ENCODE peak calls at places on chromosomes 2 and 18, in five cellular contexts. K is A549, V is HFF-Myc, T is BJ, G is AG04449. I is an unnamed sample.

GRCh38 chr18:59446012-59446411 is 86.9 kb upstream of the LMAN1 start:
- DNase-seq in K (no peak), V (no peak), T (no peak), G (no peak), I (no peak)

GRCh38 chr2:30373881-30374302 is 73.2 kb upstream of the LCLAT1 start:
- DNase-seq in K (no peak), V (no peak), T (peak; percentile 41), G (peak; percentile 66), I (no peak)

GRCh38 chr18:32259553-32259952 is 69.7 kb downstream of the MEP1B start:
- DNase-seq in K (no peak), V (no peak), T (no peak), G (no peak), I (no peak)

GRCh38 chr2:138016703-138017102 is 52.4 kb downstream of the HNMT start:
- DNase-seq in K (no peak), V (no peak), T (no peak), G (no peak), I (no peak)

GRCh38 chr2:85175369-85176299 is 42.4 kb downstream of the TCF7L1 start:
- DNase-seq in K (no peak), V (peak; percentile 30), T (no peak), G (no peak), I (no peak)

GRCh38 chr2:24456610-24457556 is 34.2 kb upstream of the NCOA1 start:
- DNase-seq in K (peak; percentile 62), V (peak; percentile 53), T (no peak), G (no peak), I (no peak)

GRCh38 chr18:24995056-24995455 is 356.9 kb downstream of the ZNF521 start:
- DNase-seq in K (no peak), V (no peak), T (no peak), G (no peak), I (no peak)

GRCh38 chr2:120013569-120014223 is 819 bp downstream of the EPB41L5 start:
- DNase-seq in K (no peak), V (no peak), T (no peak), G (no peak), I (no peak)

GRCh38 chr2:120012363-120012762 is 514 bp upstream of the EPB41L5 start:
- DNase-seq in K (no peak), V (no peak), T (no peak), G (no peak), I (no peak)

GRCh38 chr18:79737426-79737825 is 57.8 kb downstream of the CTDP1 start:
- DNase-seq in K (no peak), V (no peak), T (no peak), G (no peak), I (no peak)

GRCh38 chr2:111652038-111652437 is 232.0 kb downstream of the ANAPC1 start:
- DNase-seq in K (no peak), V (no peak), T (no peak), G (no peak), I (no peak)

GRCh38 chr2:161417428-161418274 is 1.6 kb downstream of the TBR1 start:
- DNase-seq in K (no peak), V (no peak), T (no peak), G (no peak), I (no peak)

GRCh38 chr2:215420471-215420935 is 15.4 kb downstream of the FN1 start:
- DNase-seq in K (no peak), V (no peak), T (no peak), G (no peak), I (no peak)

GRCh38 chr2:241788572-241788971 is 11.9 kb downstream of the GAL3ST2 start:
- DNase-seq in K (no peak), V (no peak), T (no peak), G (no peak), I (no peak)

GRCh38 chr2:883260-884026 is 67.2 kb upstream of the SNTG2 start:
- DNase-seq in K (no peak), V (no peak), T (no peak), G (no peak), I (no peak)

GRCh38 chr18:11857177-11857887 is 6.1 kb downstream of the CHMP1B start:
- DNase-seq in K (peak; percentile 90), V (peak; percentile 92), T (peak; percentile 88), G (peak; percentile 98), I (no peak)

GRCh38 chr2:98823196-98824166 is 92.5 kb upstream of the MGAT4A start:
- DNase-seq in K (no peak), V (no peak), T (no peak), G (no peak), I (no peak)

GRCh38 chr2:60837123-60837522 is 44.3 kb upstream of the REL start:
- DNase-seq in K (no peak), V (no peak), T (no peak), G (no peak), I (no peak)

GRCh38 chr2:65594150-65594549 is 161.8 kb upstream of the SPRED2 start:
- DNase-seq in K (no peak), V (no peak), T (no peak), G (no peak), I (no peak)

GRCh38 chr18:38458673-38459072 is 893.1 kb upstream of the CELF4 start:
- DNase-seq in K (no peak), V (no peak), T (no peak), G (no peak), I (no peak)

GRCh38 chr2:186325827-186326535 is 160.1 kb upstream of the ZC3H15 start:
- DNase-seq in K (no peak), V (no peak), T (no peak), G (no peak), I (no peak)

GRCh38 chr2:120205901-120206581 is 17.2 kb downstream of the TMEM185B start:
- DNase-seq in K (no peak), V (no peak), T (no peak), G (no peak), I (no peak)

GRCh38 chr18:24270358-24270936 is 127.2 kb downstream of the OSBPL1A start:
- DNase-seq in K (no peak), V (no peak), T (no peak), G (no peak), I (no peak)

GRCh38 chr18:31581498-31582197 is 10.0 kb upstream of the TTR start:
- DNase-seq in K (no peak), V (no peak), T (peak; percentile 60), G (no peak), I (no peak)

GRCh38 chr2:105764059-105764458 is 19.3 kb downstream of the NCK2 start:
- DNase-seq in K (no peak), V (no peak), T (no peak), G (no peak), I (no peak)

GRCh38 chr2:118062669-118063068 is 25.6 kb upstream of the INSIG2 start:
- DNase-seq in K (no peak), V (no peak), T (no peak), G (no peak), I (no peak)

GRCh38 chr2:205496777-205497176 is 185.5 kb upstream of the NRP2 start:
- DNase-seq in K (no peak), V (peak; percentile 78), T (peak; percentile 74), G (peak; percentile 71), I (no peak)

GRCh38 chr18:61471832-61472406 is 138.7 kb downstream of the CDH20 start:
- DNase-seq in K (no peak), V (no peak), T (no peak), G (no peak), I (no peak)

GRCh38 chr2:223538920-223539440 is 63.2 kb downstream of the SCG2 start:
- DNase-seq in K (no peak), V (no peak), T (no peak), G (no peak), I (no peak)

GRCh38 chr18:12911928-12912703 is 28.1 kb upstream of the PTPN2 start:
- DNase-seq in K (no peak), V (no peak), T (no peak), G (no peak), I (no peak)

GRCh38 chr18:73848656-73849055 is 299.0 kb downstream of the FBXO15 start:
- DNase-seq in K (no peak), V (peak; percentile 48), T (peak; percentile 88), G (peak; percentile 65), I (no peak)

GRCh38 chr18:48201952-48202898 is 207.0 kb downstream of the ZBTB7C start:
- DNase-seq in K (no peak), V (no peak), T (no peak), G (no peak), I (no peak)

GRCh38 chr18:48206887-48207286 is 202.3 kb downstream of the ZBTB7C start:
- DNase-seq in K (no peak), V (no peak), T (no peak), G (no peak), I (no peak)

GRCh38 chr18:48203288-48203945 is 205.8 kb downstream of the ZBTB7C start:
- DNase-seq in K (no peak), V (no peak), T (no peak), G (no peak), I (no peak)

GRCh38 chr18:48202899-48203260 is 206.3 kb downstream of the ZBTB7C start:
- DNase-seq in K (no peak), V (no peak), T (no peak), G (no peak), I (no peak)

DNA sequence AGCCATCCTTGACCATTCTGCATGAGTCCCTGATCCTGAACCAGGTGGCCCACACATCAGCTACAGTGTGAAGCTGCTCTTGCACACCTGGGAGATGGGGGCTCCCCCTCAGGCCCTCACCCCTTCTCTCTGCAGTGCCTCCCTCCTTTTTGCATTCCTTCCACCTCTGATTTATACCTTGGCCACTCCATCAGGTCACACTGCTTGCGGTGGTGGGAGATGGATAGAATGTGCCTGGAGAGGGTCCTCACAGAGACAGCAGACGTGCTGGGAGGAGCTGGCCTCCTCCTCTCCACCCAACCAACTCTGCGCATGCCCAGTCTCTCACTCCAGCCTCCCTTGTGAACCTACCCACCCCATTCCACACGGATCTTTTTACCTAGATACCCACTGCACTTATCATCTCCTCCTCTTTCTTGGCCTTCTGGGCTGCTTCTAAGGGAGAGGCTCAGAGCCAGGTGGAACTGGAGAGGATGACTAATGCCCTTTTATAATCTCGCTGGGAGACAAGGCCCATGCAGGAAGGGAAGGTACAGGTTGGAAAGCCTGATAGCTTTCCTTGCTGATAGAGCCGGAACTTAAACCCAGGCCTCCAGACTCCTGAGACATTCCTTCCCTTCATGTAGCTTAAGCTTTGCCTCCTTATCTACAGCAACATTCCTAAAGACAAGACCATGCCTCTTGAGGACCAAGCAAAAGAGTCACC is 205.1 kb downstream of the ZBTB7C start:
- DNase-seq in K (no peak), V (no peak), T (no peak), G (no peak), I (no peak)
- TF ChIP-seq CTCF in K (no peak), V (no peak), T (no peak), G (no peak), I (no peak)

GRCh38 chr2:103959174-103960125 is 894.5 kb upstream of the POU3F3 start:
- DNase-seq in K (peak; percentile 18), V (no peak), T (no peak), G (no peak), I (no peak)
- TF ChIP-seq CTCF in K (peak; percentile 66), V (peak; percentile 20), T (no peak), G (peak; percentile 16), I (peak; percentile 89)

GRCh38 chr2:181570833-181571661 is 85.9 kb downstream of the CERKL start:
- DNase-seq in K (no peak), V (no peak), T (no peak), G (no peak), I (no peak)
- TF ChIP-seq CTCF in K (peak; percentile 13), V (no peak), T (peak; percentile 29), G (no peak), I (peak; percentile 64)

DNA sequence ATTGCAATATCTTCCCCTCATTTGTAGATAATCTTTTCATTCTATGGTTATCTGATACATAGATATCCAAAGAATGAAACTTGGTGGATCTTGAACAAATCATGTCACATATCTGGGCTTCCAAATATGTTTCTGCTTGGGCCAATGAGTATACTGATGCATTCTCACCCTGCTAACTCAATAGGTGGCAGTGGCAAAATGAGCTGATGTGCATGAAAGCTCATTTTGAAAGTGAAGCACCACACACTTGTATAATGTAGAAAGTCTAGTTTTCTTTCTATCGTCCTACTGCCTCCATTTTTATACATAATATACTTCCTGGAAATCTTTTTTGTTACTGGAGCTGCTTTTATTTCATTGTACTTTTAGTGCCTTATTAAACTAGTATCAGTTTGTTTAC is 208.2 kb downstream of the PRKCE start:
- DNase-seq in K (no peak), V (no peak), T (no peak), G (no peak), I (no peak)
- TF ChIP-seq CTCF in K (no peak), V (no peak), T (no peak), G (no peak), I (no peak)